ENCODE peak calls at places on chromosomes 16 and 17, in eight cellular contexts. L, R, G, E, Y, S, W and X are unnamed samples.

GRCh38 chr17:78111012-78111726 is 17.4 kb downstream of the TMC6 start:
- DNase-seq in S (no peak), E (no peak), Y (no peak), G (no peak), W (no peak), L (no peak), R (no peak), X (no peak)

GRCh38 chr17:8746501-8747236 is 2.0 kb upstream of the CCDC42 start:
- DNase-seq in R (no peak), G (no peak), Y (no peak), L (no peak), W (no peak), E (no peak), S (no peak), X (no peak)

GRCh38 chr17:27817731-27818130 is 17.4 kb upstream of the NOS2 start:
- DNase-seq in S (no peak), Y (no peak), G (no peak), W (peak), R (no peak), E (no peak), L (no peak), X (no peak)

GRCh38 chr17:8922451-8922850 is 43.1 kb downstream of the PIK3R5 start:
- DNase-seq in G (no peak), E (no peak), S (no peak), W (peak), Y (no peak), R (no peak), L (no peak), X (no peak)

GRCh38 chr16:11350531-11351335 is 5.5 kb downstream of the RMI2 start:
- DNase-seq in Y (no peak), E (no peak), S (no peak), R (no peak), G (no peak), L (no peak), W (no peak), X (no peak)

GRCh38 chr16:5580320-5580719 is 482.7 kb upstream of the EEF2KMT start:
- DNase-seq in E (no peak), Y (no peak), W (no peak), S (no peak), G (no peak), R (no peak), L (no peak), X (no peak)

GRCh38 chr17:28573521-28573920 is 2.2 kb upstream of the PIGS start:
- DNase-seq in R (no peak), W (no peak), S (no peak), G (no peak), Y (no peak), E (no peak), L (no peak), X (no peak)

GRCh38 chr16:51881731-51882130 is 665.2 kb downstream of the TOX3 start:
- DNase-seq in Y (no peak), L (no peak), W (no peak), R (no peak), G (no peak), S (no peak), E (no peak), X (no peak)

GRCh38 chr16:11346700-11347319 is 1.6 kb downstream of the RMI2 start:
- DNase-seq in G (no peak), L (no peak), E (no peak), S (no peak), W (no peak), Y (no peak), R (no peak), X (no peak)

GRCh38 chr17:58332720-58333395 is 4.3 kb upstream of the TSPOAP1 start:
- DNase-seq in L (peak), G (no peak), R (no peak), W (no peak), S (no peak), E (peak), Y (no peak), X (no peak)

GRCh38 chr17:4940625-4941021 is 555 bp downstream of the RNF167 start:
- DNase-seq in R (no peak), W (no peak), G (no peak), E (no peak), L (peak), Y (no peak), S (no peak), X (no peak)

GRCh38 chr17:39167492-39167891 is 1.5 kb upstream of the ARL5C start:
- DNase-seq in L (no peak), S (no peak), R (no peak), W (no peak), G (no peak), E (no peak), Y (no peak), X (no peak)

GRCh38 chr17:5825717-5826330 is 241.5 kb upstream of the NLRP1 start:
- DNase-seq in E (no peak), W (peak), Y (no peak), R (no peak), L (no peak), G (no peak), S (no peak), X (peak)

GRCh38 chr16:89695086-89695874 is 6.2 kb downstream of the SPATA2L start:
- DNase-seq in G (no peak), S (no peak), L (peak), Y (no peak), R (no peak), E (no peak), W (no peak), X (no peak)

GRCh38 chr17:33016920-33017319 is 25.3 kb downstream of the SPACA3 start:
- DNase-seq in W (no peak), G (no peak), L (no peak), E (no peak), Y (no peak), S (no peak), R (no peak), X (no peak)

GRCh38 chr16:985646-986400 is 4.3 kb downstream of the SOX8 start:
- DNase-seq in G (no peak), Y (no peak), W (no peak), E (no peak), S (no peak), R (no peak), L (no peak), X (no peak)

GRCh38 chr17:14355556-14355955 is 54.7 kb downstream of the HS3ST3B1 start:
- DNase-seq in L (no peak), R (no peak), S (no peak), G (no peak), Y (no peak), W (no peak), E (no peak), X (no peak)

GRCh38 chr17:50111687-50112655 is 16.8 kb downstream of the PDK2 start:
- DNase-seq in E (no peak), G (no peak), R (no peak), W (no peak), Y (no peak), S (no peak), L (no peak), X (no peak)

GRCh38 chr17:66367112-66367511 is 64.7 kb downstream of the PRKCA start:
- DNase-seq in S (no peak), R (no peak), E (no peak), W (no peak), L (no peak), Y (no peak), G (no peak), X (no peak)

GRCh38 chr16:22420606-22421135 is 46.3 kb upstream of the CDR2 start:
- DNase-seq in E (no peak), W (no peak), G (no peak), Y (no peak), R (no peak), S (no peak), L (no peak), X (no peak)

GRCh38 chr17:62916684-62917571 is 49.1 kb upstream of the TANC2 start:
- DNase-seq in G (no peak), Y (no peak), W (peak), L (no peak), R (no peak), S (no peak), E (no peak), X (no peak)

GRCh38 chr17:27379863-27380533 is 76.2 kb upstream of the KSR1 start:
- DNase-seq in W (peak), E (no peak), R (no peak), S (no peak), Y (no peak), L (no peak), G (no peak), X (peak)

GRCh38 chr16:83338941-83339340 is 468.8 kb upstream of the HSBP1 start:
- DNase-seq in W (peak), L (no peak), Y (no peak), R (no peak), G (no peak), S (no peak), E (no peak), X (no peak)

GRCh38 chr17:8436169-8436932 is 667 bp downstream of the NDEL1 start:
- DNase-seq in W (peak), R (peak), Y (peak), E (no peak), L (peak), S (peak), G (peak), X (peak)

GRCh38 chr17:13786000-13786598 is 184.4 kb upstream of the HS3ST3A1 start:
- DNase-seq in L (no peak), Y (no peak), W (no peak), E (no peak), S (no peak), G (peak), R (no peak), X (no peak)

GRCh38 chr16:47018223-47018891 is 44.9 kb upstream of the DNAJA2 start:
- DNase-seq in Y (no peak), L (peak), W (peak), R (peak), S (peak), E (peak), G (no peak), X (no peak)

GRCh38 chr16:66905633-66906539 is 12.8 kb downstream of the CDH16 start:
- DNase-seq in E (no peak), G (no peak), L (peak), S (no peak), Y (no peak), R (peak), W (no peak), X (no peak)

GRCh38 chr17:50722746-50723145 is 3.3 kb downstream of the LUC7L3 start:
- DNase-seq in E (no peak), R (no peak), S (no peak), Y (no peak), L (no peak), G (no peak), W (no peak), X (no peak)

GRCh38 chr17:74182041-74182783 is 21.3 kb upstream of the RPL38 start:
- DNase-seq in S (no peak), Y (no peak), G (no peak), L (no peak), E (no peak), W (no peak), R (no peak), X (no peak)

GRCh38 chr17:36089888-36090836 is at the start of gene CCL3:
- DNase-seq in S (no peak), E (peak), G (no peak), R (no peak), W (no peak), L (peak), Y (no peak), X (no peak)

GRCh38 chr16:51621610-51622009 is 470.5 kb upstream of the SALL1 start:
- DNase-seq in W (no peak), Y (no peak), L (no peak), S (no peak), R (no peak), E (no peak), G (peak), X (no peak)

GRCh38 chr16:87406495-87407088 is 14.5 kb downstream of the MAP1LC3B start:
- DNase-seq in L (no peak), S (no peak), R (no peak), Y (no peak), E (no peak), G (no peak), W (no peak), X (no peak)

GRCh38 chr17:83202002-83203000 is 122.9 kb downstream of the METRNL start:
- DNase-seq in G (no peak), R (no peak), S (no peak), Y (peak), W (no peak), E (no peak), L (peak), X (no peak)

GRCh38 chr17:1398028-1398427 is 2.0 kb downstream of the YWHAE start:
- DNase-seq in Y (no peak), S (no peak), G (no peak), W (peak), R (no peak), L (no peak), E (no peak), X (no peak)

GRCh38 chr16:51181495-51181795 is 30.4 kb upstream of the SALL1 start:
- DNase-seq in L (no peak), R (no peak), Y (no peak), W (no peak), S (no peak), G (no peak), E (no peak), X (no peak)